ENCODE peak calls at places on chromosomes 12 and 14, in four cellular contexts. E is GM12878, B is K562, T is HCT116. U is an unnamed sample.

GRCh38 chr14:68598621-68599447 is 194.0 kb downstream of the ZFP36L1 start:
- DNase-seq in T (peak; percentile 97), E (no peak), B (no peak), U (no peak)

GRCh38 chr14:49303952-49304516 is 282.1 kb downstream of the RPS29 start:
- DNase-seq in B (no peak), E (no peak), T (no peak), U (peak; percentile 61)

GRCh38 chr12:55470088-55470830 is at the start of gene OR6C70:
- DNase-seq in T (no peak), E (no peak), B (no peak), U (no peak)

GRCh38 chr12:115859231-115859630 is 418.3 kb downstream of the MED13L start:
- DNase-seq in T (no peak), E (no peak), B (no peak), U (no peak)

GRCh38 chr14:54698501-54698900 is 131.6 kb downstream of the SAMD4A start:
- DNase-seq in B (no peak), E (no peak), T (no peak), U (no peak)

GRCh38 chr14:21071225-21072041 is 1.3 kb downstream of the ARHGEF40 start:
- DNase-seq in E (peak; percentile 51), B (peak; percentile 59), T (no peak), U (no peak)

GRCh38 chr14:93430319-93430801 is 379 bp upstream of the UNC79 start:
- DNase-seq in T (no peak), E (no peak), B (no peak), U (peak; percentile 54)

GRCh38 chr12:121513464-121514183 is 67.2 kb downstream of the KDM2B start:
- DNase-seq in E (no peak), T (peak; percentile 64), B (peak; percentile 96), U (peak; percentile 78)

GRCh38 chr14:68451676-68452387 is 341.0 kb downstream of the ZFP36L1 start:
- DNase-seq in B (no peak), T (no peak), E (no peak), U (no peak)

GRCh38 chr12:46628176-46628575 is 197.6 kb downstream of the SLC38A4 start:
- DNase-seq in E (no peak), B (no peak), T (no peak), U (no peak)

GRCh38 chr14:68074765-68075381 is 255.3 kb downstream of the RAD51B start:
- DNase-seq in E (no peak), T (no peak), B (no peak), U (no peak)

GRCh38 chr12:78457951-78458350 is 406.6 kb upstream of the SYT1 start:
- DNase-seq in B (no peak), T (no peak), E (peak; percentile 32), U (no peak)

GRCh38 chr12:27525373-27525772 is 1.4 kb downstream of the PPFIBP1 start:
- DNase-seq in E (no peak), B (no peak), T (no peak), U (no peak)

GRCh38 chr14:103828315-103828967 is 18.9 kb downstream of the PPP1R13B start:
- DNase-seq in E (no peak), B (no peak), T (no peak), U (no peak)

GRCh38 chr12:107522692-107523477 is 162.7 kb upstream of the PWP1 start:
- DNase-seq in B (peak; percentile 26), E (no peak), T (no peak), U (peak; percentile 68)

GRCh38 chr14:100286484-100287191 is 19.6 kb downstream of the SLC25A29 start:
- DNase-seq in E (no peak), T (no peak), B (no peak), U (no peak)

GRCh38 chr14:29782041-29782440 is 145.6 kb downstream of the PRKD1 start:
- DNase-seq in T (no peak), B (no peak), E (no peak), U (no peak)

GRCh38 chr12:77995436-77996167 is 164.9 kb downstream of the NAV3 start:
- DNase-seq in B (no peak), T (peak; percentile 60), E (peak; percentile 32), U (no peak)

GRCh38 chr14:69107407-69108003 is 45.4 kb downstream of the DCAF5 start:
- DNase-seq in B (peak; percentile 34), T (peak; percentile 60), E (peak; percentile 20), U (no peak)

GRCh38 chr14:22822619-22823551 is 6.8 kb upstream of the MRPL52 start:
- DNase-seq in E (no peak), B (peak; percentile 83), T (peak; percentile 51), U (peak; percentile 95)

GRCh38 chr12:113094738-113095137 is 38.2 kb downstream of the DTX1 start:
- DNase-seq in B (no peak), T (no peak), E (no peak), U (no peak)

GRCh38 chr12:131452444-131452860 is 258.4 kb upstream of the SFSWAP start:
- DNase-seq in B (peak; percentile 65), T (no peak), E (no peak), U (peak; percentile 80)

GRCh38 chr14:99562848-99563748 is 40.9 kb downstream of the CCDC85C start:
- DNase-seq in E (no peak), T (no peak), B (peak; percentile 43), U (peak; percentile 92)

GRCh38 chr14:92426237-92426636 is 87.3 kb upstream of the RIN3 start:
- DNase-seq in E (no peak), T (no peak), B (no peak), U (no peak)

GRCh38 chr12:80373666-80374065 is 70.4 kb upstream of the PTPRQ start:
- DNase-seq in T (no peak), B (no peak), E (no peak), U (no peak)

GRCh38 chr14:104870368-104871144 is 5.5 kb downstream of the CEP170B start:
- DNase-seq in T (no peak), B (peak; percentile 33), E (no peak), U (peak; percentile 81)

GRCh38 chr14:91980157-91980556 is 32.7 kb upstream of the FBLN5 start:
- DNase-seq in B (no peak), E (peak; percentile 16), T (peak; percentile 75), U (no peak)

GRCh38 chr12:40963761-40964160 is 224.4 kb upstream of the PDZRN4 start:
- DNase-seq in E (no peak), B (no peak), T (no peak), U (no peak)

GRCh38 chr12:1890119-1890703 is 28.2 kb downstream of the CACNA2D4 start:
- DNase-seq in B (no peak), T (no peak), E (no peak), U (peak; percentile 33)

DNA sequence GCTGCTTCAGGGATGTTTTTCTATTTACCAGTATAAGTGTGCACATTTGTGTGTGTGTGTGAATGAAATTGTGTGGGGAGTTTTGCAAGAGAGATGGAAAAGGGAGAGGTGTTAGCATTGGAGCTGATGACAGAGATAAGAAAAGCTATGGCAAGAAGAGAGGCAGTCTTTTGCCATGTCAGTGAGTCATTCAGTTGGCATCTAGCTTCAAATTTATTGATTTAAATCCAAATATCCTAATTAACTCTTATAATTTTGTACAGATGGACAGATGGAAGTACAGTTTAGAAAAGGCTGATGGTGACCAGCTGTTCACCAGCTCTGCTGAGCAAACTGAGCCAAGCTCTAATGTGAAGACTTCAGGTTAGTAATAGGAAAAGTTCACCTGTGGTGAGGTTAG is 3.3 kb upstream of the BHLHE41 start:
- DNase-seq in T (no peak), E (no peak), B (no peak), U (no peak)
- TF ChIP-seq EGR1 in T (no peak), E (no peak), B (no peak), U (no peak)

GRCh38 chr14:94447986-94448808 is 4.4 kb downstream of the SERPINA11 start:
- DNase-seq in E (no peak), T (no peak), B (no peak), U (no peak)
- TF ChIP-seq EGR1 in E (no peak), T (no peak), B (no peak), U (no peak)

DNA sequence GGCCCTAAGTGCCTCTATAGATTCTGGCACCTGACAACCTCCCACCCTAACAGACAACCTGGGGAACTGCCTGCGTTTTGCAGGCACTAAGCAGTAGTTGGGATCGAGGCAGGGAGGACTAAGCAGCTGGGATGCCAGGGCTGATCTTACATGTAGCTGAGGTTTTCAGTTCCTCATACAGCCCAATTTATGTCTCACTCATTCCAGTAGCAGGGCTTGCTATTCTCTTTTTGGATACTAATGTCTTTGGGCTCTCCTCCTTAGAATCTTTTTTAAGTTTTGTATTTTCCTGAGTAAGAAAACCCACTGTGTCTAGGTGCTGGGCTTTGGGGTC is 42.9 kb upstream of the CRACR2A start:
- DNase-seq in E (no peak), T (no peak), B (no peak), U (no peak)
- TF ChIP-seq EGR1 in E (no peak), T (no peak), B (no peak), U (no peak)

GRCh38 chr12:103680591-103681065 is 93.6 kb downstream of the STAB2 start:
- DNase-seq in T (no peak), E (no peak), B (peak; percentile 23), U (no peak)

GRCh38 chr12:103677341-103677740 is 90.3 kb downstream of the STAB2 start:
- DNase-seq in B (no peak), E (no peak), T (no peak), U (no peak)

GRCh38 chr12:103677905-103678304 is 90.8 kb downstream of the STAB2 start:
- DNase-seq in E (no peak), B (no peak), T (no peak), U (no peak)

GRCh38 chr12:103676863-103677262 is 89.8 kb downstream of the STAB2 start:
- DNase-seq in E (no peak), B (no peak), T (no peak), U (no peak)

DNA sequence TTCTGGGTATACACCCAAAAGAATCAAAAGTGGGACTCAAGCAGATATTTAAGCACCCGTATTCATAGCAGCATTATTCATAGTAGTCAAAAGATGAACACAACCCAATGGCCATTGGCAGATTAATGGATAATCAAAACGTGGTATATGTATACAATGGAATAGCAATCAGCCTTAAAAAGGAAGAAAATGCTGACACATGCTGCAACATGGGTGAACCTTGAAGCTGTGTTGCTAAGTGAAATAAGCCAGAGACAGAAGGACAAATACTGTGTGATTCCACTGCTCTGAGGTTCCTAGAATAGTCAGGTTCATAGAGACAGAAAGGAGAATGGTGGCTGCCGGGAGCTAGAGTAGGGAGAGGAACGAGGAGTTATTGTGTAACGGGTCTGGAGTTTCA is 92.7 kb downstream of the STAB2 start:
- DNase-seq in E (no peak), B (no peak), T (no peak), U (no peak)
- TF ChIP-seq EGR1 in E (no peak), B (no peak), T (no peak), U (no peak)

GRCh38 chr14:94974893-94975292 is 182.4 kb downstream of the DICER1 start:
- DNase-seq in E (no peak), B (no peak), T (no peak), U (no peak)

GRCh38 chr14:94974422-94974821 is 182.9 kb downstream of the DICER1 start:
- DNase-seq in T (no peak), E (no peak), B (no peak), U (no peak)

GRCh38 chr14:94970937-94971730 is 186.2 kb downstream of the DICER1 start:
- DNase-seq in T (no peak), E (no peak), B (no peak), U (no peak)

GRCh38 chr14:94969766-94970165 is 187.6 kb downstream of the DICER1 start:
- DNase-seq in B (no peak), T (no peak), E (no peak), U (no peak)

GRCh38 chr14:94971750-94972149 is 185.6 kb downstream of the DICER1 start:
- DNase-seq in E (no peak), B (no peak), T (no peak), U (no peak)
- TF ChIP-seq EGR1 in E (no peak), B (no peak), T (no peak), U (no peak)